ENCODE peak calls at places on chromosome 16, in four cellular contexts. S, T, K and E are unnamed samples.

GRCh38 chr16:69443809-69444611 is 19.6 kb downstream of the CYB5B start:
- DNase-seq in S (no peak), T (peak; percentile 21), K (no peak), E (no peak)

GRCh38 chr16:5059386-5060072 is 6.2 kb downstream of the C16orf89 start:
- DNase-seq in S (no peak), T (no peak), K (no peak), E (no peak)

GRCh38 chr16:3576211-3576610 is 992 bp downstream of the NLRC3 start:
- DNase-seq in S (no peak), T (no peak), K (no peak), E (no peak)

GRCh38 chr16:24539295-24539849 is at the start of gene RBBP6:
- DNase-seq in S (peak; percentile 90), T (peak; percentile 91), K (peak; percentile 76), E (peak; percentile 67)

GRCh38 chr16:81451753-81452680 is 7.4 kb downstream of the CMIP start:
- DNase-seq in S (no peak), T (no peak), K (no peak), E (no peak)

GRCh38 chr16:89691986-89692569 is 5.6 kb downstream of the CDK10 start:
- DNase-seq in S (no peak), T (no peak), K (no peak), E (no peak)

GRCh38 chr16:56262148-56262878 is 71.0 kb downstream of the GNAO1 start:
- DNase-seq in S (no peak), T (peak; percentile 86), K (no peak), E (no peak)

GRCh38 chr16:4523686-4524085 is 14.9 kb downstream of the CDIP1 start:
- DNase-seq in S (no peak), T (no peak), K (no peak), E (no peak)

GRCh38 chr16:24509536-24509935 is 29.8 kb upstream of the RBBP6 start:
- DNase-seq in S (no peak), T (no peak), K (no peak), E (no peak)

GRCh38 chr16:81466351-81466960 is 21.8 kb downstream of the CMIP start:
- DNase-seq in S (no peak), T (no peak), K (no peak), E (no peak)

GRCh38 chr16:65660390-65660789 is 538.5 kb upstream of the CDH11 start:
- DNase-seq in S (no peak), T (no peak), K (no peak), E (no peak)

GRCh38 chr16:4183258-4184037 is 58.4 kb downstream of the SRL start:
- DNase-seq in S (peak; percentile 93), T (peak; percentile 100), K (peak; percentile 56), E (peak; percentile 100)

GRCh38 chr16:74718741-74719610 is 18.3 kb upstream of the MLKL start:
- DNase-seq in S (no peak), T (no peak), K (no peak), E (no peak)

GRCh38 chr16:72108353-72109102 is 14.9 kb downstream of the DHX38 start:
- DNase-seq in S (no peak), T (no peak), K (no peak), E (no peak)

GRCh38 chr16:13021996-13022395 is 120.6 kb downstream of the SHISA9 start:
- DNase-seq in S (no peak), T (no peak), K (no peak), E (no peak)

GRCh38 chr16:20799599-20799998 is 6.7 kb downstream of the ERI2 start:
- DNase-seq in S (no peak), T (no peak), K (no peak), E (no peak)

GRCh38 chr16:70684146-70685060 is 1.4 kb downstream of the MTSS2 start:
- DNase-seq in S (no peak), T (no peak), K (no peak), E (no peak)

GRCh38 chr16:82456683-82457082 is 170.1 kb upstream of the CDH13 start:
- DNase-seq in S (peak; percentile 7), T (peak; percentile 74), K (no peak), E (peak; percentile 35)

GRCh38 chr16:53071748-53072301 is 17.0 kb downstream of the CHD9 start:
- DNase-seq in S (no peak), T (no peak), K (no peak), E (no peak)

GRCh38 chr16:86087561-86088230 is 188.7 kb downstream of the IRF8 start:
- DNase-seq in S (no peak), T (no peak), K (no peak), E (no peak)

GRCh38 chr16:6103561-6103960 is 1006.0 kb upstream of the EEF2KMT start:
- DNase-seq in S (no peak), T (no peak), K (no peak), E (no peak)

GRCh38 chr16:64738321-64738960 is 383.4 kb downstream of the CDH11 start:
- DNase-seq in S (no peak), T (no peak), K (no peak), E (no peak)

GRCh38 chr16:55709801-55710200 is 54.0 kb downstream of the SLC6A2 start:
- DNase-seq in S (no peak), T (no peak), K (no peak), E (no peak)

GRCh38 chr16:24346734-24347133 is 90.6 kb downstream of the CACNG3 start:
- DNase-seq in S (no peak), T (no peak), K (no peak), E (no peak)

GRCh38 chr16:4114257-4115208 is 1.7 kb downstream of the ADCY9 start:
- DNase-seq in S (no peak), T (no peak), K (no peak), E (no peak)

GRCh38 chr16:85553436-85554113 is 59.5 kb upstream of the GSE1 start:
- DNase-seq in S (peak; percentile 58), T (no peak), K (no peak), E (peak; percentile 68)

GRCh38 chr16:74143171-74143570 is 153.4 kb upstream of the PSMD7 start:
- DNase-seq in S (no peak), T (no peak), K (no peak), E (no peak)

GRCh38 chr16:4391635-4392381 is 20.2 kb downstream of the VASN start:
- DNase-seq in S (no peak), T (peak; percentile 56), K (no peak), E (no peak)

GRCh38 chr16:17831330-17831729 is 360.6 kb upstream of the XYLT1 start:
- DNase-seq in S (no peak), T (peak; percentile 42), K (no peak), E (no peak)

GRCh38 chr16:57147381-57148191 is 38.3 kb downstream of the PSME3IP1 start:
- DNase-seq in S (no peak), T (no peak), K (no peak), E (no peak)

GRCh38 chr16:20781697-20782096 is 17.9 kb downstream of the ACSM3 start:
- DNase-seq in S (no peak), T (no peak), K (no peak), E (no peak)

GRCh38 chr16:11783319-11784047 is 13.6 kb downstream of the ZC3H7A start:
- DNase-seq in S (no peak), T (peak; percentile 31), K (peak; percentile 89), E (no peak)

GRCh38 chr16:87464691-87465300 is 28.0 kb downstream of the ZCCHC14 start:
- DNase-seq in S (peak; percentile 78), T (peak; percentile 66), K (no peak), E (peak; percentile 37)

GRCh38 chr16:77696149-77696548 is 26.2 kb upstream of the NUDT7 start:
- DNase-seq in S (no peak), T (no peak), K (no peak), E (no peak)

GRCh38 chr16:89410794-89411309 is 79.5 kb downstream of the ANKRD11 start:
- DNase-seq in S (no peak), T (no peak), K (no peak), E (no peak)

GRCh38 chr16:14041164-14041563 is 30.0 kb upstream of the MRTFB start:
- DNase-seq in S (no peak), T (no peak), K (no peak), E (no peak)

GRCh38 chr16:14037960-14038359 is 33.2 kb upstream of the MRTFB start:
- DNase-seq in S (no peak), T (no peak), K (no peak), E (no peak)

GRCh38 chr16:14042706-14043105 is 28.4 kb upstream of the MRTFB start:
- DNase-seq in S (no peak), T (no peak), K (no peak), E (no peak)

GRCh38 chr16:14043793-14044192 is 27.3 kb upstream of the MRTFB start:
- DNase-seq in S (no peak), T (no peak), K (no peak), E (no peak)

DNA sequence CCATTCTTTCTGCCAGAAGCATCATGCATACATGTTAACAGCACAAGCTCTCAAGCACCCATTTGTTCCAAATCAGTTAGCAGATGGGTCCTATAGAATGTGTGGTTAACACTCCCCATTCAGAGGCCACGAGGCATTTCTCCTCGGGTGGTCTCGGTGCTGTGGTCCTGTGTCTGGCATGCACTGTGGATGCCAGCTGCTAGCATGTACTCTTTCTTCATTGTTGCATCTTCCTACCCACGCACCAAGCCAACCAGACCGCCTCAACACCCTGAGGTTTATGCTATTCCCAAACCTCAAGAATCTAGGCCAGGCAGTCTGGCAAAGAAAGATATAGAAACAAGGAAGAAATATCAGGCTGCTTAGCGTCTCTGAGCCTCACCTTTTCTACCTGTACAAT is 27.8 kb upstream of the MRTFB start:
- DNase-seq in S (no peak), T (no peak), K (no peak), E (no peak)
- TF ChIP-seq SPI1 in S (no peak), T (no peak), K (no peak), E (no peak)

DNA sequence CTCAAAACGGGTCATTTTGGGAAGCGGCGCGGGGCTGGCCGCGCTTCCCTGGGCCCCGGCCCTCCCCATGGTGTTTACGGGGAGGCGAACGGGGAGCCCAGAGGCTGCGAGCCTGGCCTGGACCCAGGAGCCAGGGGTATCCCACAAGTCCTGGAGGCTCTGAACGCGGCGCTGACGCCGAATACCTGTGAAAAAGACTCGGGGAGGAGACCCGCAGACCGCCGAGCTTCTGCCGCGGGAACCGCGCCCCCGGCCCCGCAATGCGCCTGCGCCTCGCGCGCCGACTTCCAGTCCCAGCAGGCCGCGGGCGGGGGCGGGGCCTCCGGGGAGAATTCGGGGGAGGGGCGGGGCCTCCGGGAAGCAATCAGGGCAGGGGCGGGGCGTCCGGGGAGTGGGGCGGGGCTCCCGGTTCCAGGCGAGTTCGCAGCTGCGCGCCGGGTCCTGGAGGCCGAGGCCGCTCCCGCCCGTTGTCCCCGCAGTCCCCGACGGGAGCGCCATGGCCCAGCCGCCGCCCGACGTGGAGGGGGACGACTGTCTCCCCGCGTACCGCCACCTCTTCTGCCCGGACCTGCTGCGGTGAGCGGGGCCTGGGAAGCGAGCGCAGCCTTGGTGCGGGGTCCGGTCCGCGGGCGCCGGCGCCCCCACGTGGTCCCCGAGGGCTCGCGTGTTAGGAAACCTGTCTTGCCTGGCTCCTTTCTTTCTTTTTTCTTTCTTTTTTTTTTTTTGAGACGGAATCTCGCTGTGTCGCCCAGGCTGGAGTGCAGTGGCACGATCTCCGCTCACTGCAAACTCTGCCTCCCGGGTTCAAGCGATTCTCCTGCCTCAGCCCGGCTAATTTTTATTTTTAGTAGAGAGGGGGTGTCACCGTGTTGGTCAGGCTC is at the start of gene DECR2:
- DNase-seq in S (peak; percentile 78), T (peak; percentile 95), K (peak; percentile 40), E (peak; percentile 98)
- TF ChIP-seq POLR2AphosphoS5 in S (peak; percentile 89), T (peak; percentile 45), K (peak; percentile 75), E (peak; percentile 56)

GRCh38 chr16:67897231-67897630 is 4.2 kb downstream of the PSKH1 start:
- DNase-seq in S (no peak), T (no peak), K (no peak), E (no peak)
- TF ChIP-seq SPI1 in S (no peak), T (no peak), K (no peak), E (no peak)

GRCh38 chr16:8866884-8867482 is 1.8 kb downstream of the CARHSP1 start:
- DNase-seq in S (no peak), T (no peak), K (no peak), E (no peak)
- TF ChIP-seq POLR2AphosphoS5 in S (no peak), T (no peak), K (no peak), E (no peak)